ENCODE peak calls at places on chromosomes 4 and X, in six cellular contexts. One of them, this sample, is unnamed.

GRCh38 chrX:133335027-133335426 is 80.3 kb downstream of the GPC4 start:
- DNase-seq in B cell: no peak
- DNase-seq in hepatocyte: peak; percentile 31
- DNase-seq in tibial nerve: no peak
- DNase-seq in left lung: no peak
- DNase-seq in cardiac muscle cell: peak; percentile 61
- DNase-seq in this sample: peak; percentile 15

GRCh38 chr4:156983366-156983765 is 11.8 kb upstream of the PDGFC start:
- DNase-seq in B cell: no peak
- DNase-seq in hepatocyte: no peak
- DNase-seq in tibial nerve: no peak
- DNase-seq in left lung: no peak
- DNase-seq in cardiac muscle cell: no peak
- DNase-seq in this sample: no peak

GRCh38 chrX:120310861-120311631 is at the start of gene TMEM255A:
- DNase-seq in B cell: no peak
- DNase-seq in hepatocyte: peak; percentile 28
- DNase-seq in tibial nerve: no peak
- DNase-seq in left lung: peak; percentile 48
- DNase-seq in cardiac muscle cell: peak; percentile 17
- DNase-seq in this sample: peak; percentile 28

GRCh38 chr4:5517372-5517771 is 191.0 kb downstream of the EVC2 start:
- DNase-seq in B cell: no peak
- DNase-seq in hepatocyte: no peak
- DNase-seq in tibial nerve: no peak
- DNase-seq in left lung: no peak
- DNase-seq in cardiac muscle cell: no peak
- DNase-seq in this sample: no peak

GRCh38 chrX:137566746-137567473 is 983 bp downstream of the ZIC3 start:
- DNase-seq in B cell: no peak
- DNase-seq in hepatocyte: no peak
- DNase-seq in tibial nerve: no peak
- DNase-seq in left lung: no peak
- DNase-seq in cardiac muscle cell: peak; percentile 52
- DNase-seq in this sample: peak; percentile 45

GRCh38 chrX:53831662-53832635 is 145.4 kb upstream of the HUWE1 start:
- DNase-seq in B cell: peak; percentile 30
- DNase-seq in hepatocyte: peak; percentile 45
- DNase-seq in tibial nerve: no peak
- DNase-seq in left lung: no peak
- DNase-seq in cardiac muscle cell: peak; percentile 10
- DNase-seq in this sample: peak; percentile 19

GRCh38 chr4:41744572-41745291 is 3.8 kb downstream of the PHOX2B start:
- DNase-seq in B cell: no peak
- DNase-seq in hepatocyte: no peak
- DNase-seq in tibial nerve: no peak
- DNase-seq in left lung: peak; percentile 71
- DNase-seq in cardiac muscle cell: no peak
- DNase-seq in this sample: no peak

GRCh38 chr4:7280906-7281305 is 88.6 kb downstream of the SORCS2 start:
- DNase-seq in B cell: no peak
- DNase-seq in hepatocyte: peak; percentile 28
- DNase-seq in tibial nerve: no peak
- DNase-seq in left lung: no peak
- DNase-seq in cardiac muscle cell: no peak
- DNase-seq in this sample: no peak

GRCh38 chr4:117429061-117429460 is 343.7 kb upstream of the TRAM1L1 start:
- DNase-seq in B cell: no peak
- DNase-seq in hepatocyte: no peak
- DNase-seq in tibial nerve: no peak
- DNase-seq in left lung: peak; percentile 24
- DNase-seq in cardiac muscle cell: no peak
- DNase-seq in this sample: no peak
- TF ChIP-seq CTCF in B cell: no peak
- TF ChIP-seq CTCF in hepatocyte: no peak
- TF ChIP-seq CTCF in tibial nerve: no peak
- TF ChIP-seq CTCF in left lung: no peak
- TF ChIP-seq CTCF in cardiac muscle cell: no peak
- TF ChIP-seq CTCF in this sample: no peak

GRCh38 chrX:48474127-48474526 is 1.9 kb upstream of the FTSJ1 start:
- DNase-seq in B cell: no peak
- DNase-seq in hepatocyte: no peak
- DNase-seq in tibial nerve: no peak
- DNase-seq in left lung: no peak
- DNase-seq in cardiac muscle cell: no peak
- DNase-seq in this sample: no peak
- TF ChIP-seq CTCF in B cell: no peak
- TF ChIP-seq CTCF in hepatocyte: peak; percentile 4
- TF ChIP-seq CTCF in tibial nerve: no peak
- TF ChIP-seq CTCF in left lung: no peak
- TF ChIP-seq CTCF in cardiac muscle cell: peak; percentile 28
- TF ChIP-seq CTCF in this sample: no peak

DNA sequence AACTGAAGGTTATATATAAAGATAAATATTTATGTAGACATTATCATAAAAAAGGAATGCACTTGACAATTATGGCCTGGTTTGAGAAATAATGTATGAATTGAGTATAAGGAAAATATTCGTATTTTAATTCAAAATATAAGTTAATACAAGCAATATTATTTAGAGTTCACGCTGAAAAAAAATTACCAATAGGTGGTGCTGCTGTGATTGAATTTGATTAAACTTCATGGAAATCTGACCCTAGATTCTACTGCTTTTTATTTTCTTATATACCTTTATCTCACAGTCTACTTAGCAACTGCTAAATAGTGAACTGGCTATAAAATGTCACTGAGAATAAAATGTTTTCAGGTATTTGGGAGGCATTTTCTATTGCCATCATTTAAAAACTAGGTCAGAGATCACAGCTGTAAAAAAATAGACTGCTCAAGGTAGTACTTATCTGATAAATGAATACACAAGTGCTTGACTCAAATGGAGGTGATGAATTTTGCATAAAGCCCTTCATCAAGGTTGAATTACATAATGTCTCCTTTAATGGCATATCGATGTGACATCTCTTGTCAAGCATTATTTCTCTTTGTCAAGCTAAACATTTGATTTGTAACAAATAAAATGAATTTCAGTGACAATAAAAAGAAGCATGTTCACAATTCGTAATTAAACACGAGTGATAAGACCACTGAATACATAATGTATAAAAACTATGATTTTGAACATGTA is 1638.8 kb upstream of the PCDH7 start:
- DNase-seq in B cell: no peak
- DNase-seq in hepatocyte: peak; percentile 6
- DNase-seq in tibial nerve: no peak
- DNase-seq in left lung: no peak
- DNase-seq in cardiac muscle cell: no peak
- DNase-seq in this sample: no peak
- TF ChIP-seq CTCF in B cell: no peak
- TF ChIP-seq CTCF in hepatocyte: peak; percentile 49
- TF ChIP-seq CTCF in tibial nerve: no peak
- TF ChIP-seq CTCF in left lung: no peak
- TF ChIP-seq CTCF in cardiac muscle cell: no peak
- TF ChIP-seq CTCF in this sample: no peak

DNA sequence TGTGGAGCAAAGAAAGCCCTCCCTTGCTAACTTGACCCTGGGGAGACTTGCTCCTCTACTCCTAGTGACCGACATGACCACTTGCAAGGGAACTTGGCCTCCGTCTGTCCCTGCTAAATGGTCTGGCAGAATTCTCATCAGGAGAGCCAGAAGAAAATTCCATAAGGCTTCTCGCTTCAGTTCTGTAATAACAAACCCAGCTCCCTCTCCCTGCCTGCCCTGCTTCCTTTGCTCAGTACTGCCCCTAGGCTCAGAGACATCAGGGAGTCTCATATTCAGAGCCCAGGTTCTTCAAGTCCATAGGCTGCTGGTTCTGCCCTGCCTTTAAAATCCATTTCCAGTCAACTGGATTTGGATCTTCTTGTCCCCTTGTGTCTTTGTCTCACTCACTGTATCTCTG is 13.1 kb downstream of the DOCK11 start:
- DNase-seq in B cell: no peak
- DNase-seq in hepatocyte: no peak
- DNase-seq in tibial nerve: no peak
- DNase-seq in left lung: no peak
- DNase-seq in cardiac muscle cell: no peak
- DNase-seq in this sample: no peak
- TF ChIP-seq CTCF in B cell: no peak
- TF ChIP-seq CTCF in hepatocyte: no peak
- TF ChIP-seq CTCF in tibial nerve: no peak
- TF ChIP-seq CTCF in left lung: no peak
- TF ChIP-seq CTCF in cardiac muscle cell: peak; percentile 15
- TF ChIP-seq CTCF in this sample: no peak

DNA sequence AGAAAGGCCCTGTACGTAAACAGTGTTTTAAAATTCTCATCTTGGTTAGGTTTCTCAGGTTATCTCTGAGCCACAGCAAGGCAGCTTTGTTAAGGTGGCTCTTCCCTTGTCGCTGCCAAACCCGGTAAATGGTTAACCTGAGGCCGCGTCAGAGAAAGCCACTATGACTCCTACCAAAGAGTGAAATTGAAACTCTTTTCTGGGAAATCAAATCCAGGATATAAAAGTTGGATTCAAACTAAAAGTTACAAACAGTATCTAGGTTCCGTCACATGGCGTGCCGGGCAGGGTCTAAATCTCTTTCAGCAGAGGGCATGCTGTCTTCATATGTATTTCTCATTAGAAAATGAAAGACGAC is 433 bp downstream of the MMAA start:
- DNase-seq in B cell: peak; percentile 11
- DNase-seq in hepatocyte: peak; percentile 75
- DNase-seq in tibial nerve: peak; percentile 15
- DNase-seq in left lung: no peak
- DNase-seq in cardiac muscle cell: peak; percentile 31
- DNase-seq in this sample: no peak
- TF ChIP-seq CTCF in B cell: no peak
- TF ChIP-seq CTCF in hepatocyte: no peak
- TF ChIP-seq CTCF in tibial nerve: no peak
- TF ChIP-seq CTCF in left lung: no peak
- TF ChIP-seq CTCF in cardiac muscle cell: no peak
- TF ChIP-seq CTCF in this sample: peak; percentile 4

GRCh38 chr4:27916432-27917184 is 1056.0 kb downstream of the STIM2 start:
- DNase-seq in B cell: no peak
- DNase-seq in hepatocyte: no peak
- DNase-seq in tibial nerve: no peak
- DNase-seq in left lung: no peak
- DNase-seq in cardiac muscle cell: peak; percentile 71
- DNase-seq in this sample: no peak

GRCh38 chr4:27911047-27911446 is 1050.4 kb downstream of the STIM2 start:
- DNase-seq in B cell: no peak
- DNase-seq in hepatocyte: no peak
- DNase-seq in tibial nerve: no peak
- DNase-seq in left lung: no peak
- DNase-seq in cardiac muscle cell: no peak
- DNase-seq in this sample: no peak

GRCh38 chr4:27913738-27914137 is 1053.1 kb downstream of the STIM2 start:
- DNase-seq in B cell: no peak
- DNase-seq in hepatocyte: no peak
- DNase-seq in tibial nerve: no peak
- DNase-seq in left lung: no peak
- DNase-seq in cardiac muscle cell: no peak
- DNase-seq in this sample: no peak

GRCh38 chr4:27917381-27917780 is 1056.7 kb downstream of the STIM2 start:
- DNase-seq in B cell: no peak
- DNase-seq in hepatocyte: no peak
- DNase-seq in tibial nerve: no peak
- DNase-seq in left lung: no peak
- DNase-seq in cardiac muscle cell: peak; percentile 0
- DNase-seq in this sample: no peak

GRCh38 chr4:27915822-27916221 is 1055.2 kb downstream of the STIM2 start:
- DNase-seq in B cell: no peak
- DNase-seq in hepatocyte: no peak
- DNase-seq in tibial nerve: no peak
- DNase-seq in left lung: no peak
- DNase-seq in cardiac muscle cell: no peak
- DNase-seq in this sample: no peak
- TF ChIP-seq CTCF in B cell: no peak
- TF ChIP-seq CTCF in hepatocyte: no peak
- TF ChIP-seq CTCF in tibial nerve: no peak
- TF ChIP-seq CTCF in left lung: no peak
- TF ChIP-seq CTCF in cardiac muscle cell: no peak
- TF ChIP-seq CTCF in this sample: no peak

GRCh38 chrX:83771664-83772063 is 89.3 kb upstream of the CYLC1 start:
- DNase-seq in B cell: no peak
- DNase-seq in hepatocyte: no peak
- DNase-seq in tibial nerve: no peak
- DNase-seq in left lung: no peak
- DNase-seq in cardiac muscle cell: peak; percentile 3
- DNase-seq in this sample: no peak
- TF ChIP-seq CTCF in B cell: no peak
- TF ChIP-seq CTCF in hepatocyte: no peak
- TF ChIP-seq CTCF in tibial nerve: no peak
- TF ChIP-seq CTCF in left lung: no peak
- TF ChIP-seq CTCF in cardiac muscle cell: no peak
- TF ChIP-seq CTCF in this sample: peak; percentile 8

GRCh38 chrX:12497832-12498591 is 293.2 kb upstream of the PRPS2 start:
- DNase-seq in B cell: no peak
- DNase-seq in hepatocyte: peak; percentile 19
- DNase-seq in tibial nerve: no peak
- DNase-seq in left lung: no peak
- DNase-seq in cardiac muscle cell: peak; percentile 2
- DNase-seq in this sample: peak; percentile 25
- TF ChIP-seq CTCF in B cell: no peak
- TF ChIP-seq CTCF in hepatocyte: peak; percentile 20
- TF ChIP-seq CTCF in tibial nerve: no peak
- TF ChIP-seq CTCF in left lung: no peak
- TF ChIP-seq CTCF in cardiac muscle cell: peak; percentile 31
- TF ChIP-seq CTCF in this sample: peak; percentile 34

DNA sequence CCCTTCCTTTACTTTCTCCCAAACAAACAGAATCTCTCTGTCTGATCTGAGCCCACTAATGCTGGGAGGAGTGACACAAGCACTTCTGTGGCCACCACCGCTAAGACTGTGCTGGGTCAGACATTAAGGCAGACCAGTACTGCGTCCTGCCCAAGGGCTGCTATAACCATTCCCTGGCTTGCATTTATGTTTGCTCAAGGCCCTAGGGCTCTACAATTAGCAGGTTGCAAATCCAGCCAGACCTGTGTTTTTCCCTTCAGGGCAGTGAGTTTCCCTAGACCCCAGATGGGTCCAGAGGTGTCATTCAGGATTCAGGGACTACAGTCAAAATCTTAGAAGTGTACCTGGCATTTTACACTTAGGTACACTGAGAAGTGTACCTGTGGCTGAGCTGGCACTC is 89.7 kb downstream of the SPANXN4 start:
- DNase-seq in B cell: no peak
- DNase-seq in hepatocyte: no peak
- DNase-seq in tibial nerve: no peak
- DNase-seq in left lung: no peak
- DNase-seq in cardiac muscle cell: no peak
- DNase-seq in this sample: no peak
- TF ChIP-seq CTCF in B cell: no peak
- TF ChIP-seq CTCF in hepatocyte: no peak
- TF ChIP-seq CTCF in tibial nerve: no peak
- TF ChIP-seq CTCF in left lung: no peak
- TF ChIP-seq CTCF in cardiac muscle cell: no peak
- TF ChIP-seq CTCF in this sample: no peak

GRCh38 chrX:12460929-12461328 is 322.7 kb downstream of the FRMPD4 start:
- DNase-seq in B cell: no peak
- DNase-seq in hepatocyte: no peak
- DNase-seq in tibial nerve: no peak
- DNase-seq in left lung: no peak
- DNase-seq in cardiac muscle cell: no peak
- DNase-seq in this sample: no peak

GRCh38 chrX:12463873-12464272 is 325.6 kb downstream of the FRMPD4 start:
- DNase-seq in B cell: no peak
- DNase-seq in hepatocyte: no peak
- DNase-seq in tibial nerve: no peak
- DNase-seq in left lung: no peak
- DNase-seq in cardiac muscle cell: peak; percentile 7
- DNase-seq in this sample: no peak

GRCh38 chrX:12463052-12463451 is 324.8 kb downstream of the FRMPD4 start:
- DNase-seq in B cell: no peak
- DNase-seq in hepatocyte: no peak
- DNase-seq in tibial nerve: no peak
- DNase-seq in left lung: no peak
- DNase-seq in cardiac muscle cell: no peak
- DNase-seq in this sample: no peak
- TF ChIP-seq CTCF in B cell: no peak
- TF ChIP-seq CTCF in hepatocyte: no peak
- TF ChIP-seq CTCF in tibial nerve: no peak
- TF ChIP-seq CTCF in left lung: no peak
- TF ChIP-seq CTCF in cardiac muscle cell: no peak
- TF ChIP-seq CTCF in this sample: no peak